ENCODE peak calls at places on chromosomes 5 and 9, in four cellular contexts. I is effector memory CD4-positive, alpha-beta T cell; N is CD8-positive, alpha-beta T cell; L is activated CD4-positive, CD25-positive, alpha-beta regulatory T cell. P is an unnamed sample.

GRCh38 chr9:33687779-33688178 is 107.6 kb upstream of the PRSS3 start:
- DNase-seq in I (no peak), N (no peak), L (no peak), P (no peak)

GRCh38 chr5:81513468-81513867 is 119.5 kb upstream of the ACOT12 start:
- DNase-seq in I (no peak), N (no peak), L (no peak), P (no peak)

GRCh38 chr5:77192444-77193050 is 17.9 kb upstream of the PDE8B start:
- DNase-seq in I (no peak), N (no peak), L (no peak), P (no peak)

GRCh38 chr5:15620501-15620900 is 120.5 kb downstream of the FBXL7 start:
- DNase-seq in I (no peak), N (no peak), L (no peak), P (no peak)

GRCh38 chr5:142222881-142223558 is 101.8 kb downstream of the SPRY4 start:
- DNase-seq in I (no peak), N (no peak), L (no peak), P (no peak)

GRCh38 chr9:28024616-28025147 is 451.4 kb upstream of the C9orf72 start:
- DNase-seq in I (no peak), N (no peak), L (no peak), P (no peak)

GRCh38 chr9:99881769-99882168 is 24.7 kb upstream of the STX17 start:
- DNase-seq in I (no peak), N (no peak), L (no peak), P (no peak)

GRCh38 chr5:143060018-143060417 is 289.8 kb downstream of the ARHGAP26 start:
- DNase-seq in I (no peak), N (no peak), L (no peak), P (no peak)

GRCh38 chr5:171667341-171668096 is 118.1 kb upstream of the SMIM23 start:
- DNase-seq in I (no peak), N (no peak), L (no peak), P (no peak)

GRCh38 chr5:54438601-54439399 is 16.7 kb upstream of the HSPB3 start:
- DNase-seq in I (no peak), N (no peak), L (no peak), P (no peak)

GRCh38 chr5:120327180-120327579 is 136.9 kb upstream of the PRR16 start:
- DNase-seq in I (no peak), N (no peak), L (no peak), P (no peak)

GRCh38 chr5:126525630-126526245 is 69.3 kb downstream of the ALDH7A1 start:
- DNase-seq in I (no peak), N (no peak), L (no peak), P (no peak)

GRCh38 chr9:25724424-25724823 is 46.2 kb upstream of the TUSC1 start:
- DNase-seq in I (no peak), N (no peak), L (no peak), P (no peak)

GRCh38 chr9:2028888-2029287 is 13.7 kb downstream of the SMARCA2 start:
- DNase-seq in I (no peak), N (no peak), L (no peak), P (no peak)

GRCh38 chr5:66503203-66503789 is 92.9 kb upstream of the MAST4 start:
- DNase-seq in I (no peak), N (no peak), L (no peak), P (no peak)

GRCh38 chr9:109862452-109862851 is 82.5 kb downstream of the PALM2AKAP2 start:
- DNase-seq in I (no peak), N (no peak), L (no peak), P (no peak)

GRCh38 chr9:27499481-27499880 is 24.6 kb upstream of the IFNK start:
- DNase-seq in I (no peak), N (no peak), L (no peak), P (no peak)